ENCODE peak calls at places on chromosome 6, in seven cellular contexts. T is osteoblast, R is NT2/D1, E is PC-3, D is left ventricle myocardium inferior, G is tibial artery, K is SJSA1. J is an unnamed sample.

GRCh38 chr6:133641111-133641510 is 247.8 kb upstream of the TCF21 start:
- DNase-seq in T (no peak), R (no peak), E (no peak), D (no peak), G (no peak), K (no peak), J (no peak)

GRCh38 chr6:127519469-127519785 is 292 bp upstream of the MTCL3 start:
- DNase-seq in T (no peak), R (no peak), E (no peak), D (no peak), G (no peak), K (no peak), J (no peak)

GRCh38 chr6:163352011-163352685 is 62.4 kb upstream of the QKI start:
- DNase-seq in T (no peak), R (no peak), E (peak; percentile 73), D (no peak), G (no peak), K (no peak), J (no peak)

GRCh38 chr6:121260651-121261102 is 73.6 kb downstream of the TBC1D32 start:
- DNase-seq in T (no peak), R (no peak), E (no peak), D (peak; percentile 54), G (no peak), K (no peak), J (peak; percentile 90)

GRCh38 chr6:118963003-118963402 is 28.0 kb upstream of the MCM9 start:
- DNase-seq in T (no peak), R (no peak), E (peak; percentile 21), D (no peak), G (no peak), K (no peak), J (no peak)

GRCh38 chr6:158756977-158757752 is 62.0 kb downstream of the EZR start:
- DNase-seq in T (peak; percentile 60), R (no peak), E (no peak), D (no peak), G (no peak), K (no peak), J (no peak)

GRCh38 chr6:75300206-75300605 is 15.6 kb upstream of the TMEM30A start:
- DNase-seq in T (no peak), R (no peak), E (no peak), D (no peak), G (no peak), K (no peak), J (no peak)

GRCh38 chr6:15421945-15422733 is 176.3 kb downstream of the JARID2 start:
- DNase-seq in T (peak; percentile 48), R (no peak), E (no peak), D (no peak), G (no peak), K (no peak), J (no peak)

GRCh38 chr6:111468329-111469012 is 14.5 kb downstream of the REV3L start:
- DNase-seq in T (no peak), R (no peak), E (peak; percentile 74), D (no peak), G (no peak), K (peak; percentile 72), J (peak; percentile 27)

GRCh38 chr6:167779123-167779992 is 47.4 kb upstream of the AFDN start:
- DNase-seq in T (peak; percentile 18), R (no peak), E (no peak), D (no peak), G (no peak), K (no peak), J (no peak)

GRCh38 chr6:128731249-128732165 is 151.4 kb upstream of the LAMA2 start:
- DNase-seq in T (no peak), R (peak; percentile 33), E (peak; percentile 65), D (no peak), G (no peak), K (no peak), J (peak; percentile 3)

GRCh38 chr6:43181942-43182860 is at the start of gene CUL9:
- DNase-seq in T (peak; percentile 96), R (no peak), E (peak; percentile 75), D (peak; percentile 87), G (peak; percentile 82), K (peak; percentile 78), J (peak; percentile 79)

GRCh38 chr6:103396768-103397167 is 1463.0 kb downstream of the HACE1 start:
- DNase-seq in T (no peak), R (no peak), E (no peak), D (no peak), G (no peak), K (no peak), J (no peak)

GRCh38 chr6:27608916-27609883 is 136.3 kb upstream of the ZNF184 start:
- DNase-seq in T (peak; percentile 87), R (no peak), E (peak; percentile 86), D (no peak), G (no peak), K (no peak), J (peak; percentile 85)

DNA sequence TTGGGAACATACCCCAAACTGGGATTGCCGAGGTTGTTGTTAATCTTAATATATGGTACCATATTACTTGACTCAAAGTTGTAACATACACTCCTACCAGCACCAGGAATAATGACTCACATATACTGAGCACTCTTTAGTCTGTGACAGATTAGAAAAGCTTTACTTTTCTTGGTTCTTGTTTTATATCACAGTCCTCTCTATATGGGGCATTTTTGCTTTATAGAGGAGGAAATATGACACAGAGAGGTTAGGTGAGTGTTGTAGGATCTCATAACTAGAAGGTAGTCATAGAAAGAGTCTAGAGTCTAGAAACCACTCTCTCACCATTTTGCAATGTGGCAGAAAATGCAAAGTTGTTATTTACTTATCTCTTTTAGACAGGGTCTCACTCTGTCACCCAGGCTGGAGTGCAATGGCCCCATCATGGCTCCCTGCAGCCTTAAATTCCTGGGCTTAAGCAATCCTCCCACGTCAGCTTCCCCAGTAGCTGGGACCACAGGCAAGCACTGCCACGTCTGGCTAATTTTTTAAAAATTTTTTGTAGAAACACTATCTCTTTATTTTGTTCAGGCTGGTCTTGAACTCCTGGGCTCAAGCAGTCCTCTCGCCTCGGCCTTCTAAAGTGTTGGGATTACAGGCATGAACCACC is 13.4 kb downstream of the TRIM38 start:
- DNase-seq in T (no peak), R (no peak), E (no peak), D (no peak), G (no peak), K (no peak), J (no peak)
- H3K36me3 ChIP-seq in T (peaks cover 84% of the 10 kb centered on the region), R (no peaks in the 10 kb centered on the region), E (peaks cover 47% of the 10 kb centered on the region), D (peaks cover 80% of the 10 kb centered on the region), G (peaks cover 94% of the 10 kb centered on the region), K (peaks cover 79% of the 10 kb centered on the region), J (peaks cover 24% of the 10 kb centered on the region)

GRCh38 chr6:112846711-112847110 is 499.6 kb downstream of the RFPL4B start:
- DNase-seq in T (no peak), R (no peak), E (no peak), D (no peak), G (no peak), K (no peak), J (no peak)

DNA sequence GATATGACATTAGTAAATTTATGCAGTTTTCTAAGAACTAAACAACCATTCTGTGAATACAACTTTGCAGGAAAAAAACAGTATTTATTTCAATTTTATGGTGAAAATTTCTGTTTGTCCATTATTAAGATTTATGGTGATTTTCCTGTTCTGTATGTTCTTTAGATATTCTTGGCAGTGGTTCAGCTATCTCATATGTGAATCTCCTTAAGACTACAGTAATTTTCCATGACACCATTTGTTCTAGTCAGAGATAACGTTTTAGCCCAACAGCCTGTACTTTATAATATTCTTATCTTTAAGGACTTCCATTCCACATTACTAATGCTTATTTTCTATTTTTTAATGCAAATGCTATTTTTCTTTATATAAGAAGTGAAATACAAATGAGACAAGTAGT is 504.0 kb downstream of the RFPL4B start:
- DNase-seq in T (no peak), R (no peak), E (no peak), D (no peak), G (no peak), K (no peak), J (no peak)
- H3K4me3 ChIP-seq in T (no peak overlapping the region), R (no peak overlapping the region), E (no peak overlapping the region), D (no peak overlapping the region), G (no peak overlapping the region), K (no peak overlapping the region), J (no peak overlapping the region)

GRCh38 chr6:31691564-31692108 is 10.8 kb upstream of the LY6G5C start:
- DNase-seq in T (no peak), R (no peak), E (no peak), D (no peak), G (no peak), K (no peak), J (no peak)

GRCh38 chr6:31693535-31693934 is 9.6 kb downstream of the ABHD16A start:
- DNase-seq in T (no peak), R (no peak), E (no peak), D (no peak), G (no peak), K (no peak), J (no peak)

GRCh38 chr6:31691078-31691463 is 10.2 kb upstream of the LY6G5C start:
- DNase-seq in T (no peak), R (no peak), E (no peak), D (no peak), G (no peak), K (no peak), J (no peak)

GRCh38 chr6:31692886-31693285 is 10.2 kb downstream of the ABHD16A start:
- DNase-seq in T (no peak), R (no peak), E (no peak), D (no peak), G (no peak), K (no peak), J (no peak)

DNA sequence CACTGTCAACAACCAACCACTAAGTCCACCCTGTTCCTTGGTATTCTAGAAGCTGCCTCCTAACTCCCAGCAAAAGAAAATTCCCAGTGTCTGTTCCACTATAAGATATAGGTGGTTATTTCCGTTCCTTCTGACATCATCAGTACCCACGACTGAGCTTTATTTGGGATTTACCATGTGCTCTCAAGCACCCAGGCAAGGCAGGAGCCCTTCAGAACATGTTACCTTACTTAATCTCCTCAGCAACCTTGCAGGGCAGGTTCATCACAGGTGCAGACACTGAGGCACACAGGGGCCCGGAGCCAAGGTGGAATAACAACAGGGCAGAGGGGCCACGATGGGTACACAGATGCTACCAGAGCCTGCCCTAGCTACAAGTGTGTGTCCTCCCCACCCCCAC is 10.8 kb downstream of the ABHD16A start:
- DNase-seq in T (no peak), R (no peak), E (no peak), D (no peak), G (no peak), K (no peak), J (no peak)
- H3K36me3 ChIP-seq in T (peaks cover 73% of the 10 kb centered on the region), R (peaks cover 72% of the 10 kb centered on the region), E (peaks cover 8% of the 10 kb centered on the region), D (peaks cover 99% of the 10 kb centered on the region), G (peaks cover 69% of the 10 kb centered on the region), K (peaks cover 75% of the 10 kb centered on the region), J (no peaks in the 10 kb centered on the region)

GRCh38 chr6:136598048-136598447 is 47.8 kb upstream of the MAP7 start:
- DNase-seq in T (no peak), R (no peak), E (no peak), D (no peak), G (no peak), K (no peak), J (no peak)

GRCh38 chr6:136594671-136595070 is 44.4 kb upstream of the MAP7 start:
- DNase-seq in T (no peak), R (no peak), E (no peak), D (no peak), G (no peak), K (no peak), J (no peak)

GRCh38 chr6:136592930-136593673 is 42.9 kb upstream of the MAP7 start:
- DNase-seq in T (no peak), R (no peak), E (no peak), D (no peak), G (no peak), K (no peak), J (peak; percentile 36)

GRCh38 chr6:136591617-136592016 is 41.4 kb upstream of the MAP7 start:
- DNase-seq in T (no peak), R (no peak), E (no peak), D (no peak), G (no peak), K (no peak), J (no peak)

GRCh38 chr6:136593748-136594490 is 43.7 kb upstream of the MAP7 start:
- DNase-seq in T (peak; percentile 93), R (no peak), E (peak; percentile 85), D (no peak), G (no peak), K (peak; percentile 86), J (peak; percentile 75)
- H3K4me3 ChIP-seq in T (peak overlapping the region; percentile 31), R (no peak overlapping the region), E (peak overlapping the region; percentile 13), D (no peak overlapping the region), G (no peak overlapping the region), K (peak overlapping the region; percentile 18), J (no peak overlapping the region)